ENCODE peak calls at places on chromosome 15, in six cellular contexts. D is PC-9, K is astrocyte, B is endothelial cell of umbilical vein, C is K562, X is A549. A is an unnamed sample.

GRCh38 chr15:85769182-85769900 is 25.4 kb downstream of the KLHL25 start:
- DNase-seq in K (no peak), X (no peak), C (no peak), B (no peak), D (no peak), A (no peak)

GRCh38 chr15:37517506-37517905 is 416.9 kb upstream of the TMCO5A start:
- DNase-seq in B (no peak), K (peak), D (no peak), C (no peak), X (no peak), A (no peak)

GRCh38 chr15:78211189-78211921 is 23.0 kb downstream of the ACSBG1 start:
- DNase-seq in B (no peak), D (no peak), X (no peak), K (no peak), C (no peak), A (no peak)

GRCh38 chr15:29978411-29979382 is 104.1 kb upstream of the GOLGA8J start:
- DNase-seq in X (no peak), C (no peak), K (no peak), D (no peak), B (no peak), A (no peak)

GRCh38 chr15:65368300-65368617 is 9.5 kb downstream of the IGDCC3 start:
- DNase-seq in B (no peak), K (no peak), C (no peak), X (no peak), D (no peak), A (no peak)

GRCh38 chr15:47124430-47125102 is 592.7 kb upstream of the SEMA6D start:
- DNase-seq in X (no peak), C (no peak), D (no peak), K (no peak), B (no peak), A (no peak)

GRCh38 chr15:101020451-101020850 is 101.3 kb downstream of the LRRK1 start:
- DNase-seq in K (no peak), X (no peak), C (no peak), B (no peak), D (no peak), A (no peak)

GRCh38 chr15:71526061-71526460 is 284.3 kb upstream of the NR2E3 start:
- DNase-seq in K (peak), C (no peak), B (no peak), D (no peak), X (no peak), A (no peak)

GRCh38 chr15:29889545-29890329 is 67.5 kb upstream of the TJP1 start:
- DNase-seq in C (no peak), K (no peak), D (no peak), X (no peak), B (no peak), A (no peak)

GRCh38 chr15:42650208-42651066 is 75.0 kb downstream of the STARD9 start:
- DNase-seq in X (peak), K (peak), D (no peak), B (peak), C (peak), A (peak)

GRCh38 chr15:64640146-64640868 is 135.1 kb downstream of the RBPMS2 start:
- DNase-seq in D (no peak), B (no peak), K (peak), X (no peak), C (no peak), A (no peak)

GRCh38 chr15:65528461-65529060 is 1.7 kb upstream of the HACD3 start:
- DNase-seq in C (no peak), D (no peak), K (no peak), B (no peak), X (no peak), A (no peak)

GRCh38 chr15:96889734-96890480 is 559.4 kb downstream of the NR2F2 start:
- DNase-seq in X (no peak), B (peak), C (no peak), D (no peak), K (no peak), A (no peak)

GRCh38 chr15:26631894-26632293 is 141.0 kb downstream of the GABRB3 start:
- DNase-seq in D (no peak), K (no peak), X (no peak), C (no peak), B (no peak), A (no peak)

GRCh38 chr15:37053070-37053653 is 47.2 kb downstream of the MEIS2 start:
- DNase-seq in D (no peak), X (no peak), C (no peak), B (no peak), K (peak), A (no peak)

GRCh38 chr15:80194186-80194585 is 41.4 kb downstream of the FAH start:
- DNase-seq in B (no peak), C (no peak), X (no peak), K (no peak), D (no peak), A (no peak)

GRCh38 chr15:41734079-41734478 is 40.2 kb upstream of the MAPKBP1 start:
- DNase-seq in C (no peak), X (no peak), B (no peak), K (peak), D (no peak), A (no peak)

GRCh38 chr15:58608129-58608590 is 141.3 kb downstream of the ADAM10 start:
- DNase-seq in C (no peak), K (peak), X (no peak), B (no peak), D (no peak), A (no peak)
- H3K4me2 ChIP-seq in C (no peak), K (no peak), X (no peak), B (no peak), D (no peak), A (no peak)

DNA sequence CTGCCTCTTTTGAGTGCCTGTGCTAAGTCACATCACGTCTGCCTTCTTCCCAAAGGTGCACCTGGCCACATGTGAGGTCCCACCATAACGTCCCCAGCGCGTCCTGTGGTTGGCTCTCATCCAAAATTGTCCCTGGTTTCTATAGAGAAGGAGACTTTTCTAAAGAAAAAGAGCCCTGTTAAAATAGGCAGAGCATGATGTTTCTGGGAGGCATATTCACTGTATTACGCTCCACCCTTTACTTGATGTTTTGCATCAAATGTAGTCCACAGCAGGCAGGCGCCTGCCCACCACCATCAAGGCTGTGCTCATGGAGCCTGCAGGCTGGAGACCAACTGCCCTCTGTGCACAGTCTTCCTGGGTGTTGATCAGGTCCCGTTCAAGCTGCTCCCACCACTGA is 36.3 kb downstream of the WHAMM start:
- DNase-seq in X (no peak), K (no peak), B (no peak), C (no peak), D (no peak), A (no peak)
- H3K4me2 ChIP-seq in X (no peak), K (no peak), B (no peak), C (peak), D (no peak), A (no peak)

GRCh38 chr15:62927196-62927595 is 115.4 kb upstream of the TPM1 start:
- DNase-seq in C (no peak), K (no peak), D (no peak), B (no peak), X (no peak), A (no peak)

GRCh38 chr15:62928996-62929350 is 113.6 kb upstream of the TPM1 start:
- DNase-seq in K (no peak), B (peak), C (no peak), D (peak), X (peak), A (peak)

GRCh38 chr15:62925875-62926274 is 116.7 kb upstream of the TPM1 start:
- DNase-seq in K (no peak), C (no peak), D (no peak), X (no peak), B (no peak), A (no peak)

GRCh38 chr15:62931650-62932049 is 110.9 kb upstream of the TPM1 start:
- DNase-seq in K (no peak), X (no peak), C (no peak), B (no peak), D (no peak), A (no peak)

DNA sequence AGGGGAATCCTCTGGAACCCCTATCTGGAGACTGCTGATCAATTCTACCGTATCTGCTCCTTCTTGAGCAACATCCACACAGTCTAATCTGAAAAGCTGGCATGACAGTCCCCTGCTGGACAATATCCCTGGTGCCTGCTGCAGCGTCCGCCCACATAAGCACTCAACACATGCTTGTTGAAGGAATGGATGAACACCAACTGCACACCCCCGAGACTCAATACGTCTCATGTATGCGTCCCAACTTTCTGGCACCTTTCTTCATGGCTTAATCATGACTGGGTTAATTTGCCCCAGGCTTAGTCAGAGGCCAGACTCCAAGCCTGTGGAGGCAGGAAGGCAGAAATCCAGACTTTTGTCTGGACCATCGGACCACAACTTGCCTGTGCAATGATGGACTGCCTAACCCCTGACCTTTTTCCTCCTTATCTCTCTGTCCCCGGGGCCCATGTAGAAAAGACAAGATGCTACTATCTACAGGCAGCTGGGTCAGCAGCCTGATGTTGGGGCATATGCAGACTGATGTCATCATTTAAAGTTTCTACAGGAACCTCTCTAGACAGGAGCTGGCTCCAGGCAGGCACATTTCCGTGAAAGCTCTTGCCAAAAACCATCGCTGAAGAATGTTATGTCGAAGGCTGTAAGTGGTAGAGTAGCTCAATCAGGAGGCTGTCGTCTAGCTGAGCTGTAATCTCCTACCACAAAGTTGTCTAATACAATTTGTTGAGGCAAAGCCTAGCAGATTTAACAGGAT is 114.1 kb upstream of the TPM1 start:
- DNase-seq in B (peak), D (peak), C (no peak), K (peak), X (peak), A (peak)
- H3K4me2 ChIP-seq in B (peak), D (peak), C (no peak), K (peak), X (peak), A (peak)

DNA sequence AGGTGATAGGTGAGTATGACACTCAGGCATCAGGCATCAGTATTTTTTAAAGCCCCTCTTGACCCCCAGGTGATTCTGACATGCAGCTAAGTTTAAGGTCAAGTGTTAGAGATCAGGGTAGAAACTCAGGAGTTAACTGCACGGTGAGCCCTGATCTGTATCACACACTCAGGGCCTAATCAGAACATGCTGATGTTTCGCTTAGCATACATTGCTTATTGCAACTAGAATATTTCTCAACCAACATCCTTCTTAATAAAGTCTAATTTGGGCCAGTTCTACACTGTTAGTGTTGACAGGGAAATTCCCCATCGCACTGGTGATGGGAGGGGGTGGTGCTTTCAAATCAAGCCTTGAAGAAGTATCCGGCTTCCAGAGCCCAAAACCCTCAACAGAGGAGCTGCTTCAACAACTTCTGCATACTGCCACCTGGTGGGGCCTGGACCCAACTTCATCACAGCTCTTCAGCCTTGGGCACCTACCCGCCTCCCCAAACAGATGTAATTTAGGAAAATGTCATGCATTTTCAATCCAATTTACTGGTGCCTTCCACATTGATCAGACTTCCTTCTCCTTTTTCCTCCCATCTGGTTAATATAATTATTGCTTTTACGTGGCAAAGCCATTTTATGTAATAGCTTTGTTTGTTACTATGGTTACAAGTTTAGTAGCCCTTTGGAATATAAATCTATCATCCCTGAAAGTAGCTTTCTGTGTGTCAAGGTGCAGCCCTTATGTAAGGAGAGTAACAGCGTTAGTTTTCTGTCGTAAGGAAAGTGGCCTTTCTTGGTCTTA is 312.2 kb downstream of the RORA start:
- DNase-seq in X (peak), D (peak), C (peak), B (peak), K (peak), A (no peak)
- H3K4me2 ChIP-seq in X (no peak), D (no peak), C (no peak), B (no peak), K (no peak), A (peak)

DNA sequence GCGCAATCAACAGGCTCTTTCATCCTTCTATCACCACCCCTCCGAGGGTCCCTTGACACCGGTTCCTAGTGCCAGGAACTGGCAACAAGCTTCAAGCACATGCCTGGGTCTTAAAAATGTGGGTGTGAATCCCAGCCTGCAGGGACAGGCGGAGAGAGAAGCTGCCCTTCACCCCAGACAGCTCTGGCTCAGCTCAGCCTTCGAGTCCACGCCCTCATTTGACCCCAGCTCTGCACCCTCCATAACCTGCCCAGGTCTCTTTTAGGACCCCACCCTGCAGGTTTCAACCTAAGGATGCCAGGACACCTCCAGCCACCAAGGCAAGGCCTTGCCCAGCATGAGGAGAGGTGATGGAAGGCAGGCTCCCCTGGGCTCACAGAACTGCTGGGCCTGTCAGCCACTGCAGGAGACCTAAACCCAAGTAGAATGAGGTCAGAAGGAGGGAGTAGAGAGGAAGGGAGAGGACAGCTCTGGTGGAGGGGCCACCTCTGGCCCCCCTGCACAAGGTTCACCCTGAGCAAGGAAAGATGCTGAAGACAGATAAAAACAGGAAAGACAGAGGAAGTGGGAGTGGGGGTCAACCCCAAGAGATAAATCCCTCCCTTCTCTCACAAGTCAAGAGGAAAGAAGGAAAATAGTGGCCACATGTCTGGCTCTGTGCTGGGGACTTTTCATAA is 2.6 kb upstream of the LOXL1 start:
- DNase-seq in B (no peak), C (no peak), K (no peak), D (no peak), X (no peak), A (no peak)
- H3K4me2 ChIP-seq in B (peak), C (no peak), K (peak), D (peak), X (no peak), A (peak)

GRCh38 chr15:58546066-58546591 is 114.3 kb downstream of the LIPC start:
- DNase-seq in K (peak), B (no peak), C (peak), D (no peak), X (no peak), A (no peak)
- H3K4me2 ChIP-seq in K (peak), B (no peak), C (peak), D (peak), X (peak), A (no peak)

GRCh38 chr15:68391084-68391483 is 40.9 kb downstream of the ITGA11 start:
- DNase-seq in K (no peak), C (no peak), X (no peak), D (no peak), B (no peak), A (no peak)
- H3K4me2 ChIP-seq in K (peak), C (no peak), X (no peak), D (no peak), B (peak), A (no peak)

DNA sequence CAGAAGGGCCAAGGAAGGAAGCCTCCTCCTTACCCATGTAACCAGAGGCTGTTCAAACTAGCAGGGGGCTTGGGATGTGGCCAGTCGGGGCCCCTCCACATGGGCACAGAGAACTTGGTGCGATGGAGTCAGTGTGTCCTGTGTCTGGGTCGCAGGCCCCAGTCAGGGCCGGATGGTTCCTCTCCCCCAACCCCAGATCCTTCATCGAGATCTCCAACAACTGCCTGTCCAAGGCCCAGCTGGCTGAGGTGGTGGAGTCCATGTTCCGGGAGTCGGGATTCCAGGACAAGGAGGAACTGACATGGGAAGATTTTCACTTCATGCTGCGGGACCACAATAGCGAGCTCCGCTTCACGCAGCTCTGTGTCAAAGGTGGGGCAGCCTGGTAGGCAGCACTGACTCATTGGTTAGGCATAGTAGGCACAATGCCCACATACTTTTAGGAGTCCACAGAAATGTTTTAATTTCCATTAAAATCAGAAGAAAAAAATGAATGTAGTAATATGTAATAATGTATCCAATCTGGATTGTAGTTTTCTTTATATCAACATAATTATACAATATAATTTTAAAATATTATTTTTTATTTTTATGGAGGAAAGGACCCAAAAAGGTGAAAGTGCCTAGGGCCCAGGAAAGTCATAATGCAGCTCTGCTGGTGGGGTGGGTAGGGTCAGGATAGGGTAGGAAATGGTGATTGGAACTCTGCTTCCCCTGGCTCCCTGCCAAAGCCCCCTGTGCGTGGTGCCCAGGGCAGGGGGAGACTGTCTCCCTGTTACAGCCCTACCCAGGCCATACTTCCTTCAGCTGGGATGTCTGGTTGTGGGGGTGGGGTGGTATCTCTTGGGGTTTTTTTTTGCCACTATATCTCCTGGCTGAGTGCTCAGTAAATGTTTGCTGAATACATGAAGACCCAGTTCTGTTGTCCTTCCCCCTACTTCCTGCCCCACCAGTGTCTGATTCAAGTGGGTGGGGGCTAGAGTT is 18.6 kb downstream of the DUOX1 start:
- DNase-seq in C (no peak), D (no peak), B (no peak), K (no peak), X (no peak), A (no peak)
- H3K4me2 ChIP-seq in C (no peak), D (no peak), B (no peak), K (no peak), X (no peak), A (peak)

GRCh38 chr15:38531509-38531908 is 33.1 kb downstream of the RASGRP1 start:
- DNase-seq in X (no peak), C (no peak), D (no peak), B (no peak), K (peak), A (no peak)
- H3K4me2 ChIP-seq in X (peak), C (no peak), D (no peak), B (no peak), K (peak), A (peak)

GRCh38 chr15:69755571-69756310 is 303.1 kb downstream of the RPLP1 start:
- DNase-seq in D (no peak), K (peak), B (no peak), C (no peak), X (no peak), A (no peak)

GRCh38 chr15:69751575-69751974 is 299.0 kb downstream of the RPLP1 start:
- DNase-seq in B (no peak), D (no peak), C (no peak), X (no peak), K (peak), A (no peak)

GRCh38 chr15:69753867-69754266 is 301.2 kb downstream of the RPLP1 start:
- DNase-seq in X (no peak), K (no peak), C (no peak), D (no peak), B (no peak), A (no peak)

GRCh38 chr15:69756440-69756839 is 303.8 kb downstream of the RPLP1 start:
- DNase-seq in K (no peak), B (no peak), X (no peak), C (no peak), D (no peak), A (no peak)

GRCh38 chr15:69754313-69754712 is 301.7 kb downstream of the RPLP1 start:
- DNase-seq in B (no peak), X (no peak), D (no peak), C (no peak), K (no peak), A (no peak)
- H3K4me2 ChIP-seq in B (no peak), X (no peak), D (no peak), C (no peak), K (no peak), A (no peak)

A was measured in keratinocyte.